ENCODE peak calls at places on chromosomes 6 and 20, in seven cellular contexts. L is stimulated activated CD4-positive, alpha-beta T cell treated with anti-CD3 and anti-CD28 coated beads, Interleukin-1b, Interleukin-23, amount 100 ng/mL, for 48 hours; F is WTC11; U is activated T-helper 1 cell treated with anti-CD3 and anti-CD28 coated beads, Interleukin-2, amount 50 U/mL, for 16 hours; D is osteocyte; X is epithelial cell of esophagus; R is activated T-cell treated with anti-CD3 and anti-CD28 coated beads for 4 hours. H is an unnamed sample.

GRCh38 chr20:63625771-63626423 is 1.0 kb downstream of the GMEB2 start:
- DNase-seq in U (no peak), F (no peak), X (peak; percentile 18), D (no peak), R (no peak), L (peak; percentile 33), H (no peak)

GRCh38 chr6:94501546-94501945 is 1075.8 kb upstream of the MANEA start:
- DNase-seq in U (no peak), R (no peak), D (no peak), F (no peak), L (no peak), X (peak; percentile 88), H (no peak)

GRCh38 chr20:9608639-9609440 is 94.5 kb downstream of the LAMP5 start:
- DNase-seq in R (no peak), L (no peak), D (no peak), X (peak; percentile 47), F (no peak), U (no peak), H (no peak)

GRCh38 chr20:44956410-44956809 is 3.8 kb downstream of the TOMM34 start:
- DNase-seq in R (no peak), F (no peak), X (peak; percentile 57), D (no peak), U (no peak), L (no peak), H (no peak)

GRCh38 chr6:142353690-142354089 is 51.9 kb downstream of the ADGRG6 start:
- DNase-seq in R (no peak), U (no peak), F (no peak), D (no peak), X (no peak), L (no peak), H (no peak)

GRCh38 chr20:24672886-24673677 is 203.7 kb downstream of the SYNDIG1 start:
- DNase-seq in F (no peak), L (no peak), U (no peak), D (no peak), X (peak; percentile 84), R (no peak), H (no peak)

GRCh38 chr20:44552039-44552438 is 30.2 kb upstream of the SERINC3 start:
- DNase-seq in F (no peak), R (no peak), D (no peak), X (no peak), U (no peak), L (no peak), H (no peak)

GRCh38 chr6:30075094-30075986 is at the start of gene RNF39:
- DNase-seq in U (no peak), L (no peak), X (peak; percentile 87), D (no peak), F (peak; percentile 83), R (no peak), H (no peak)

GRCh38 chr6:195861-196360 is 96.4 kb upstream of the DUSP22 start:
- DNase-seq in F (no peak), R (peak; percentile 59), U (peak; percentile 18), D (no peak), X (no peak), L (peak; percentile 73), H (no peak)

GRCh38 chr6:4114123-4114522 is 21.3 kb downstream of the ECI2 start:
- DNase-seq in X (no peak), L (no peak), U (no peak), R (no peak), F (no peak), D (no peak), H (no peak)

GRCh38 chr20:23200914-23201313 is 114.8 kb upstream of the CD93 start:
- DNase-seq in R (no peak), L (no peak), D (no peak), X (peak; percentile 84), U (no peak), F (peak; percentile 77), H (no peak)

GRCh38 chr6:169158182-169158573 is 95.5 kb downstream of the THBS2 start:
- DNase-seq in R (no peak), D (peak; percentile 82), X (no peak), F (no peak), L (no peak), U (no peak), H (no peak)

GRCh38 chr6:142429195-142429594 is 127.4 kb downstream of the ADGRG6 start:
- DNase-seq in U (no peak), X (peak; percentile 56), F (no peak), D (no peak), L (no peak), R (no peak), H (no peak)

GRCh38 chr6:75024796-75025195 is 181.1 kb downstream of the COL12A1 start:
- DNase-seq in D (no peak), R (no peak), X (peak; percentile 4), L (no peak), F (no peak), U (no peak), H (no peak)

GRCh38 chr6:77880501-77880900 is 227.7 kb downstream of the MEI4 start:
- DNase-seq in R (no peak), L (no peak), F (no peak), X (peak; percentile 45), D (no peak), U (no peak), H (no peak)

GRCh38 chr6:36432151-36432633 is 10.5 kb downstream of the PXT1 start:
- DNase-seq in R (no peak), X (peak; percentile 25), U (no peak), L (no peak), F (no peak), D (no peak), H (no peak)

GRCh38 chr20:57526067-57526884 is 1.3 kb upstream of the CTCFL start:
- DNase-seq in U (no peak), D (no peak), X (no peak), L (peak; percentile 14), F (peak; percentile 70), R (no peak), H (no peak)

GRCh38 chr20:23257106-23257761 is 93.4 kb upstream of the NXT1 start:
- DNase-seq in F (no peak), L (no peak), R (no peak), X (no peak), U (no peak), D (peak; percentile 69), H (no peak)

GRCh38 chr6:133645000-133645619 is 243.8 kb upstream of the TCF21 start:
- DNase-seq in X (no peak), D (no peak), R (no peak), F (no peak), U (no peak), L (no peak), H (no peak)

GRCh38 chr20:25552977-25553376 is 32.4 kb downstream of the NINL start:
- DNase-seq in R (no peak), F (no peak), U (no peak), X (no peak), L (no peak), D (no peak), H (no peak)

H was measured in esophagus squamous epithelium.